ENCODE peak calls at places on chromosome 2, in four cellular contexts. C, T, B and V are unnamed samples.

GRCh38 chr2:112692496-112692911 is 28.3 kb upstream of the NT5DC4 start:
- DNase-seq in C (peak), T (peak), B (peak), V (peak)

GRCh38 chr2:238846503-238847431 is 1.1 kb upstream of the TWIST2 start:
- DNase-seq in C (no peak), T (no peak), B (peak), V (no peak)

GRCh38 chr2:215712850-215713230 is 277.0 kb upstream of the FN1 start:
- DNase-seq in C (no peak), T (no peak), B (peak), V (no peak)

GRCh38 chr2:15762449-15762848 is 170.8 kb downstream of the DDX1 start:
- DNase-seq in C (no peak), T (no peak), B (no peak), V (no peak)

GRCh38 chr2:168311265-168311925 is 64.0 kb upstream of the STK39 start:
- DNase-seq in C (no peak), T (no peak), B (no peak), V (no peak)

GRCh38 chr2:22536131-22536530 is 848.8 kb upstream of the KLHL29 start:
- DNase-seq in C (no peak), T (no peak), B (no peak), V (peak)

GRCh38 chr2:216616083-216616678 is 17.0 kb upstream of the IGFBP2 start:
- DNase-seq in C (no peak), T (no peak), B (no peak), V (no peak)

GRCh38 chr2:212777020-212777491 is 238.5 kb upstream of the ERBB4 start:
- DNase-seq in C (no peak), T (peak), B (peak), V (peak)

GRCh38 chr2:224940618-224941017 is 101.7 kb downstream of the DOCK10 start:
- DNase-seq in C (no peak), T (no peak), B (no peak), V (no peak)

GRCh38 chr2:23925702-23926288 is 1.1 kb downstream of the ATAD2B start:
- DNase-seq in C (peak), T (peak), B (peak), V (peak)

GRCh38 chr2:239811001-239811798 is 213.9 kb downstream of the NDUFA10 start:
- DNase-seq in C (no peak), T (no peak), B (peak), V (no peak)

GRCh38 chr2:185291035-185291647 is 447.5 kb upstream of the FSIP2 start:
- DNase-seq in C (peak), T (peak), B (peak), V (peak)
- TF ChIP-seq CTCF in C (peak), T (peak), B (peak), V (peak)

GRCh38 chr2:3805120-3805519 is 101.7 kb downstream of the DCDC2C start:
- DNase-seq in C (no peak), T (peak), B (no peak), V (no peak)
- TF ChIP-seq CTCF in C (no peak), T (peak), B (peak), V (no peak)

GRCh38 chr2:14136030-14136429 is 496.5 kb upstream of the LRATD1 start:
- DNase-seq in C (no peak), T (no peak), B (no peak), V (no peak)
- TF ChIP-seq CTCF in C (no peak), T (no peak), B (no peak), V (no peak)

GRCh38 chr2:147331790-147332419 is 512.9 kb upstream of the ACVR2A start:
- DNase-seq in C (peak), T (peak), B (peak), V (no peak)
- TF ChIP-seq CTCF in C (peak), T (peak), B (peak), V (no peak)

DNA sequence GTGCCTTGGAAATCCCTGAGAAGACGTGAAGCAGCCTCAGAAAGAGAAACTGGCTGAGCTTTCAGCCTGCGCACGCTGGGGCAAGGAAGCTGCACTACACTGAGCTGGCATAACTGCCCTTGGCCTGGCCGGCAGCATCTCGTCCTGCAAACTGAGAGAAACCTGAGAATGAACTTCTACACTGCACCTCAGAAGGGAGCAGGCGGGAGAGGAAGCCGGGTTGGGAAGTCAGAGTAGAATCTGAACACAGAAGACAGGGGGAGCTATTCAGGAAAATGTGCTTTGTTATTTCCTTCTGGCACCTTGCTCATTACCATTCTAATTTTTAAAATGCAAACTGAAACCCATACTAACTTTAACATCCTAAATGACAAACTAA is 70.9 kb downstream of the ZEB2 start:
- DNase-seq in C (no peak), T (peak), B (peak), V (no peak)
- TF ChIP-seq CTCF in C (peak), T (peak), B (peak), V (peak)

GRCh38 chr2:18445412-18446320 is 114.8 kb downstream of the RDH14 start:
- DNase-seq in C (no peak), T (no peak), B (peak), V (no peak)
- TF ChIP-seq CTCF in C (no peak), T (no peak), B (no peak), V (no peak)

DNA sequence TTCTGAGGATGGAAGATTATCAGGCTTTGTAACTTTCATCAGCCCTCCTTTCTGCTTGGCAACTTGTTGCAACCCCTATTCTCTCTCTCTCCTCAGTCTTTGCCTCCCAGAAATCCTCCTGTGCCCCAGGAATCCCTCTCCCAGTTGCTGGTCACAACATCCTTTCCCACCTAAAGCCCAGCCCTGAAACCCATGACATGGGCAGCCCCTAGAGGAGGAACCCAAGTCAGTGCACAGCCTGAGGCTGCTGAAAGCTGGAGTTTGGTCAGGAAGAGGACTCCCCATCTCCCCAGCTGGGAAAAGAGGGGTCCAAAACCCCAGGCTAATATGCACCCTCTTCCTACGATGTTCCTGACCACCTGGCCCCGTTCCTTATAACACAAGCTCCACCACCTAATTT is 29.5 kb downstream of the PKDCC start:
- DNase-seq in C (no peak), T (no peak), B (no peak), V (no peak)
- TF ChIP-seq CTCF in C (no peak), T (no peak), B (peak), V (no peak)